ENCODE peak calls at places on chromosomes 2 and 18, in four cellular contexts. One of them, this sample, is unnamed.

GRCh38 chr18:32160547-32160946 is 29.3 kb upstream of the MEP1B start:
- DNase-seq in endothelial cell: no peak
- DNase-seq in left ventricle myocardium inferior: no peak
- DNase-seq in A549: no peak
- DNase-seq in this sample: no peak

GRCh38 chr2:133581027-133581760 is 12.9 kb upstream of the NCKAP5 start:
- DNase-seq in A549: no peak
- DNase-seq in endothelial cell: no peak
- DNase-seq in left ventricle myocardium inferior: no peak
- DNase-seq in this sample: no peak

GRCh38 chr18:23938046-23938756 is 76.4 kb upstream of the TTC39C start:
- DNase-seq in endothelial cell: no peak
- DNase-seq in A549: no peak
- DNase-seq in left ventricle myocardium inferior: no peak
- DNase-seq in this sample: no peak

GRCh38 chr2:67451086-67451832 is 54.1 kb downstream of the ETAA1 start:
- DNase-seq in A549: peak
- DNase-seq in left ventricle myocardium inferior: no peak
- DNase-seq in endothelial cell: no peak
- DNase-seq in this sample: no peak

GRCh38 chr2:134927195-134927594 is 8.6 kb downstream of the CCNT2 start:
- DNase-seq in endothelial cell: no peak
- DNase-seq in A549: peak
- DNase-seq in left ventricle myocardium inferior: no peak
- DNase-seq in this sample: no peak

GRCh38 chr2:17298453-17298852 is 219.8 kb downstream of the RAD51AP2 start:
- DNase-seq in left ventricle myocardium inferior: no peak
- DNase-seq in endothelial cell: no peak
- DNase-seq in A549: no peak
- DNase-seq in this sample: no peak

GRCh38 chr2:105179469-105180372 is 61.8 kb upstream of the GPR45 start:
- DNase-seq in left ventricle myocardium inferior: no peak
- DNase-seq in A549: peak
- DNase-seq in endothelial cell: peak
- DNase-seq in this sample: no peak

GRCh38 chr2:121382744-121383143 is 97.7 kb upstream of the TFCP2L1 start:
- DNase-seq in left ventricle myocardium inferior: no peak
- DNase-seq in endothelial cell: no peak
- DNase-seq in A549: peak
- DNase-seq in this sample: no peak

GRCh38 chr2:112634153-112634873 is 11.4 kb upstream of the SLC20A1 start:
- DNase-seq in endothelial cell: no peak
- DNase-seq in A549: no peak
- DNase-seq in left ventricle myocardium inferior: no peak
- DNase-seq in this sample: no peak

GRCh38 chr18:55405655-55406373 is 182.2 kb downstream of the TCF4 start:
- DNase-seq in left ventricle myocardium inferior: peak
- DNase-seq in endothelial cell: no peak
- DNase-seq in A549: peak
- DNase-seq in this sample: peak
- TF ChIP-seq CTCF in left ventricle myocardium inferior: peak
- TF ChIP-seq CTCF in endothelial cell: no peak
- TF ChIP-seq CTCF in A549: no peak
- TF ChIP-seq CTCF in this sample: no peak

GRCh38 chr2:54120950-54121349 is 5.5 kb downstream of the ACYP2 start:
- DNase-seq in left ventricle myocardium inferior: no peak
- DNase-seq in endothelial cell: no peak
- DNase-seq in A549: no peak
- DNase-seq in this sample: no peak

GRCh38 chr2:54114936-54115283 is 505 bp upstream of the ACYP2 start:
- DNase-seq in A549: no peak
- DNase-seq in left ventricle myocardium inferior: no peak
- DNase-seq in endothelial cell: no peak
- DNase-seq in this sample: no peak

GRCh38 chr2:54109848-54110247 is 5.6 kb upstream of the ACYP2 start:
- DNase-seq in left ventricle myocardium inferior: no peak
- DNase-seq in A549: no peak
- DNase-seq in endothelial cell: no peak
- DNase-seq in this sample: no peak

GRCh38 chr2:54115284-54116137 is at the start of gene ACYP2:
- DNase-seq in A549: peak
- DNase-seq in left ventricle myocardium inferior: peak
- DNase-seq in endothelial cell: peak
- DNase-seq in this sample: peak
- TF ChIP-seq CTCF in A549: peak
- TF ChIP-seq CTCF in left ventricle myocardium inferior: peak
- TF ChIP-seq CTCF in endothelial cell: no peak
- TF ChIP-seq CTCF in this sample: no peak

DNA sequence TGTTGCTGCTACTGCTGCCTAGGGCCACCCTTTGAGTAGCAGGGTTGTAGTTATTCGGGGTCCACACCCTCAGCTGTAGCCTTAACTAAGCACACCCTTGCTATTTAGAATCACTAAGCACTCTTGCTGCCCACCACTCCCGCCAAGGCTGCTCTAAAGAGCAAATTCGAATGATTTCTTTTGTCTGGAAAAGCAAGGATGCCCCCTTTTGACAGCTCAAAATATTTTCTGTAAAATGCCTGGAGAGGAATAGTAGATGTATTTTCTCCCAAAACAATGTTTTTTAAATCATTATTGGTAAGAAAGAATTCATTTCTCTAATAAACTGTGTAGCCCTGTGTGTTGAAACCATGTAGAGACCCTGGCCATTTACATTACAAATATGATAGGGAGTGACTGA is 80.8 kb upstream of the PAPOLG start:
- DNase-seq in A549: no peak
- DNase-seq in endothelial cell: no peak
- DNase-seq in left ventricle myocardium inferior: no peak
- DNase-seq in this sample: no peak
- TF ChIP-seq CTCF in A549: no peak
- TF ChIP-seq CTCF in endothelial cell: no peak
- TF ChIP-seq CTCF in left ventricle myocardium inferior: no peak
- TF ChIP-seq CTCF in this sample: no peak

GRCh38 chr2:161556440-161556839 is 67.8 kb upstream of the SLC4A10 start:
- DNase-seq in A549: no peak
- DNase-seq in endothelial cell: no peak
- DNase-seq in left ventricle myocardium inferior: no peak
- DNase-seq in this sample: no peak
- TF ChIP-seq CTCF in A549: no peak
- TF ChIP-seq CTCF in endothelial cell: no peak
- TF ChIP-seq CTCF in left ventricle myocardium inferior: no peak
- TF ChIP-seq CTCF in this sample: no peak

GRCh38 chr18:45355944-45356520 is 259.2 kb upstream of the SLC14A2 start:
- DNase-seq in A549: no peak
- DNase-seq in left ventricle myocardium inferior: no peak
- DNase-seq in endothelial cell: no peak
- DNase-seq in this sample: no peak
- TF ChIP-seq CTCF in A549: no peak
- TF ChIP-seq CTCF in left ventricle myocardium inferior: peak
- TF ChIP-seq CTCF in endothelial cell: no peak
- TF ChIP-seq CTCF in this sample: no peak

This sample was measured in nephron progenitor cell.